ENCODE peak calls at places on chromosomes 12 and 14, in six cellular contexts. Y is AG10803, K is GM12864, N is foreskin fibroblast, J is MM.1S, L is IMR-90. P is an unnamed sample.

GRCh38 chr12:11795910-11796459 is 146.5 kb downstream of the ETV6 start:
- DNase-seq in Y (peak), J (no peak), L (peak), K (no peak), N (peak), P (no peak)

GRCh38 chr14:58109761-58110160 is 42.3 kb downstream of the ARMH4 start:
- DNase-seq in K (no peak), L (no peak), N (no peak), Y (no peak), J (no peak), P (no peak)

GRCh38 chr12:97572220-97572619 is 109.6 kb downstream of the RMST start:
- DNase-seq in J (no peak), L (no peak), N (no peak), Y (no peak), K (no peak), P (no peak)

GRCh38 chr14:57833304-57833703 is 32.6 kb downstream of the SLC35F4 start:
- DNase-seq in K (no peak), L (peak), Y (peak), J (no peak), N (peak), P (peak)

GRCh38 chr12:115455268-115455681 is 771.3 kb upstream of the TBX3 start:
- DNase-seq in J (no peak), L (no peak), Y (no peak), N (no peak), K (no peak), P (no peak)

GRCh38 chr14:36505892-36506731 is 13.9 kb downstream of the NKX2-1 start:
- DNase-seq in K (no peak), N (no peak), Y (no peak), J (no peak), L (no peak), P (no peak)

GRCh38 chr12:71900091-71900490 is 38.6 kb upstream of the TPH2 start:
- DNase-seq in L (peak), K (no peak), J (no peak), Y (peak), N (peak), P (no peak)

GRCh38 chr12:3735432-3735831 is 17.5 kb downstream of the CRACR2A start:
- DNase-seq in K (no peak), L (no peak), J (no peak), N (no peak), Y (no peak), P (no peak)

GRCh38 chr14:92487513-92488133 is 26.0 kb upstream of the RIN3 start:
- DNase-seq in L (no peak), K (no peak), J (no peak), Y (no peak), N (no peak), P (no peak)

GRCh38 chr12:26338574-26339572 is 143.5 kb downstream of the SSPN start:
- DNase-seq in J (no peak), N (peak), L (peak), Y (peak), K (no peak), P (no peak)

GRCh38 chr12:9906888-9907287 is 25.3 kb downstream of the CLEC2A start:
- DNase-seq in Y (no peak), K (no peak), J (no peak), L (no peak), N (peak), P (no peak)

GRCh38 chr14:36438883-36439282 is 81.1 kb downstream of the NKX2-1 start:
- DNase-seq in Y (no peak), N (no peak), K (no peak), J (no peak), L (no peak), P (no peak)

GRCh38 chr14:87952307-87953094 is 40.5 kb downstream of the GALC start:
- DNase-seq in K (no peak), Y (no peak), N (no peak), J (no peak), L (no peak), P (no peak)

GRCh38 chr12:98735821-98736220 is 90.7 kb downstream of the APAF1 start:
- DNase-seq in Y (no peak), N (no peak), L (no peak), K (no peak), J (no peak), P (no peak)

GRCh38 chr12:106769546-106769945 is 4.9 kb upstream of the RIC8B start:
- DNase-seq in K (no peak), L (no peak), Y (peak), N (no peak), J (no peak), P (no peak)

GRCh38 chr14:105075364-105076295 is 10.4 kb upstream of the GPR132 start:
- DNase-seq in L (peak), N (peak), J (peak), K (no peak), Y (no peak), P (no peak)

GRCh38 chr12:94875525-94875924 is 128.0 kb downstream of the NDUFA12 start:
- DNase-seq in Y (no peak), K (peak), L (no peak), N (no peak), J (peak), P (no peak)

GRCh38 chr12:104499668-104500328 is 43.0 kb downstream of the CHST11 start:
- DNase-seq in Y (no peak), N (no peak), L (no peak), J (no peak), K (no peak), P (no peak)

GRCh38 chr14:80955434-80955939 is at the start of gene TSHR:
- DNase-seq in L (no peak), K (no peak), J (no peak), N (peak), Y (no peak), P (no peak)

GRCh38 chr12:123085730-123086487 is 65.0 kb downstream of the PITPNM2 start:
- DNase-seq in Y (peak), L (peak), K (no peak), J (no peak), N (peak), P (no peak)

GRCh38 chr12:120599672-120600537 is 18.7 kb upstream of the POP5 start:
- DNase-seq in L (no peak), N (no peak), K (no peak), Y (no peak), J (no peak), P (no peak)

GRCh38 chr12:2998789-2999264 is 39.6 kb downstream of the TEAD4 start:
- DNase-seq in Y (peak), N (peak), L (peak), J (no peak), K (no peak), P (peak)

GRCh38 chr14:100640481-100641273 is 53.5 kb upstream of the BEGAIN start:
- DNase-seq in Y (no peak), J (peak), L (peak), N (no peak), K (peak), P (no peak)

GRCh38 chr14:71716371-71716770 is 215.9 kb upstream of the RGS6 start:
- DNase-seq in K (no peak), Y (peak), L (peak), J (no peak), N (peak), P (no peak)

GRCh38 chr14:103688906-103689902 is 26.0 kb downstream of the XRCC3 start:
- DNase-seq in N (peak), K (peak), J (no peak), L (no peak), Y (no peak), P (no peak)

GRCh38 chr12:105748806-105749600 is 389.8 kb downstream of the NUAK1 start:
- DNase-seq in J (no peak), K (no peak), Y (peak), L (peak), N (peak), P (no peak)
- H3K4me3 ChIP-seq in J (no peak), K (no peak), Y (no peak), L (no peak), N (no peak), P (no peak)

GRCh38 chr14:95199298-95199983 is 42.1 kb upstream of the DICER1 start:
- DNase-seq in K (no peak), Y (no peak), L (no peak), N (no peak), J (no peak), P (no peak)
- TF ChIP-seq CTCF in K (no peak), Y (no peak), L (no peak), N (no peak), J (no peak), P (no peak)

GRCh38 chr12:49094104-49094948 is at the start of gene DHH:
- DNase-seq in N (peak), Y (no peak), J (no peak), K (no peak), L (no peak), P (no peak)
- H3K4me3 ChIP-seq in N (no peak), Y (no peak), J (no peak), K (no peak), L (no peak), P (no peak)

DNA sequence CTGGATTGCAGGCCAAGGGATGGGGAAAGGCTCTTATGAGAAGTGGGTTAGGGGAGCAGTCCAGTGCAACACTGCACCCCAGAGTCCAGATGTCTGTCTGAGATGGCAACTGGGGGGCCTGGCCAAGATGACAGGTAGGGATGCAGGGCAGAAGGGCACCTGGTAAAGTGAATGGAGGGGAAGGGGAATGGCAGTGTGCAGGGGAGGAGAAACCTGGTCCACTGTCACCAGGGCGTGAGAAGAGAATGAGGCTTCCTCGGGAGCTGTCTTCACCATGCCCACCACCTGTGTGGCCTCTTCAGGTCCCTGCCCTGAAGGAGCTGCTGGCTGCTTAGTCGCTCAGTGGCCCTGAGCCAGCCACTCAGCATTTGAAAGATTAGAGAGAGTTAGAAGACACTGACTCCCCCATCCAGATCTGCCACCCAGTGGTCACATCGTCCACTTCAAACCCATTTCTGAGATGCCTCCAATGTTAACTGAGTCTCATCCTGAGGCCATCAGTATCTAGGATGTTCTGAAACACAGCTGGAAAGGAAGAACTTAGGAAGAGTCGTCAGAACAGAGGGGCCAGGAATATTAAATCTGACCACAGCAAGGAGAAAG is 57.3 kb downstream of the PLEKHG3 start:
- DNase-seq in L (peak), Y (no peak), K (no peak), N (peak), J (no peak), P (no peak)
- TF ChIP-seq CTCF in L (peak), Y (peak), K (no peak), N (no peak), J (no peak), P (peak)

DNA sequence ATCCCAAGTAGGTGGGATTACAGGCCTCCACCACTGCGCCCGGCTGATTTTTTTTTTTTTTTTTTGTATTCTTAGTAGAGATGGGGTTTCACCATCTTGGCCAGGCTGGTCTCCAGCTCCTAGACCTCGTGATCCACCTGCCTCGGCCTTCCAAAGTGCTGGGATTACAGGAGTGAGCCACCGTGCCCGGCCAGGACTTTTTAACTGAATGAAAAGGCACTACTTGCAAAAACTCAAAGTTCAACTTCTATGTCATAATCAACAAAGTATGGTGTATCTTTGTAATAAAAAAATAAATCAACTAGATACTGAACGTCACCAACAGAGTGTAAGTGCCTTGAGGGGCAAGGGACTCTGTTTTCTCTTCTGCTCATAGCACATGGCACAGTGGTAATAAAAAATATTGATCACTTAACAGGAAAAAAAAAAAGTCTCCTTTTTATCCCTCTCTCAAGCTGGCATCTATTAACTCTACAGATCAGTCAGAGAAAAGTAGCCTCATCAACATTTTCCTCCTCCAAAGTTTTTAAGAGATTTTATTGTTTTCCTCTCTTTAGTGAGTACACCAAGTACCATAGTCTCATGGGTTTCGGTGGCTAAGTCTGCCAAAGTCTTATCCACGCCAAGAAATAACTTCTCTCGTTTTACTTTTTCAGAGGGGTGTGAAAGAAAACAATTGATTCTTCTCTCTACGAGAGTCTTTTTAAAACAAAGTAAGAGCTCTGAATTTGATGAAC is 10.6 kb upstream of the FOXN3 start:
- DNase-seq in L (no peak), J (no peak), K (no peak), N (peak), Y (no peak), P (no peak)
- H3K4me3 ChIP-seq in L (no peak), J (no peak), K (no peak), N (no peak), Y (no peak), P (no peak)

P was measured in AG09309.